ENCODE peak calls at places on chromosomes 6 and 20, in four cellular contexts. O, H, Z and Q are unnamed samples.

GRCh38 chr6:71496018-71496800 is 207.6 kb downstream of the OGFRL1 start:
- DNase-seq in H (no peak), Z (no peak), O (no peak), Q (no peak)

GRCh38 chr20:47198996-47199552 is 157.4 kb downstream of the ZMYND8 start:
- DNase-seq in Z (no peak), O (no peak), H (no peak), Q (no peak)

GRCh38 chr6:69631552-69632346 is 165.1 kb downstream of the LMBRD1 start:
- DNase-seq in O (no peak), Z (no peak), H (no peak), Q (peak; percentile 38)

GRCh38 chr6:159969204-159969912 is 476 bp downstream of the IGF2R start:
- DNase-seq in O (no peak), H (peak; percentile 23), Z (peak; percentile 24), Q (peak; percentile 27)

GRCh38 chr6:18022398-18023231 is 35.2 kb upstream of the KIF13A start:
- DNase-seq in Z (peak; percentile 85), H (no peak), O (no peak), Q (no peak)

GRCh38 chr6:109714611-109715010 is 23.5 kb downstream of the FIG4 start:
- DNase-seq in H (no peak), O (no peak), Z (no peak), Q (no peak)

GRCh38 chr6:145241039-145241438 is 494.3 kb downstream of the EPM2A start:
- DNase-seq in Z (peak; percentile 8), H (no peak), O (no peak), Q (no peak)

GRCh38 chr6:56370591-56371198 is 123.3 kb upstream of the COL21A1 start:
- DNase-seq in Z (peak; percentile 82), O (no peak), H (no peak), Q (no peak)

GRCh38 chr6:160461641-160462040 is 113.5 kb downstream of the SLC22A3 start:
- DNase-seq in H (no peak), Z (no peak), O (no peak), Q (no peak)

GRCh38 chr6:138007014-138007472 is 100.2 kb downstream of the PERP start:
- DNase-seq in H (no peak), Z (peak; percentile 66), O (no peak), Q (no peak)

GRCh38 chr6:12627053-12627452 is 89.5 kb upstream of the PHACTR1 start:
- DNase-seq in Z (no peak), O (no peak), H (no peak), Q (no peak)

GRCh38 chr6:150922137-150922536 is 56.6 kb downstream of the MTHFD1L start:
- DNase-seq in O (no peak), H (no peak), Z (no peak), Q (no peak)

GRCh38 chr6:19812512-19813119 is 24.6 kb upstream of the ID4 start:
- DNase-seq in Z (peak; percentile 55), O (no peak), H (no peak), Q (no peak)

GRCh38 chr6:11143394-11144371 is 32.2 kb upstream of the ERVFRD-1 start:
- DNase-seq in H (no peak), O (no peak), Z (peak; percentile 81), Q (peak; percentile 52)

GRCh38 chr20:46099491-46100287 is 9.9 kb upstream of the NCOA5 start:
- DNase-seq in O (no peak), H (no peak), Z (no peak), Q (no peak)